ENCODE peak calls at places on chromosomes 11 and 22, in ten cellular contexts. F is bronchial epithelial cell, G is nephron progenitor cell, L is Caco-2, R is colonic mucosa, M is astrocyte of the spinal cord, S is cardiac fibroblast, I is thoracic aorta, C is left lung, H is stomach. Q is an unnamed sample.

GRCh38 chr11:105367129-105367528 is 227.6 kb upstream of the CARD18 start:
- DNase-seq in F (peak; percentile 66), G (no peak), L (no peak), R (no peak), M (no peak), S (no peak), I (no peak), C (no peak), H (no peak), Q (no peak)

GRCh38 chr11:97909544-97910394 is 1111.0 kb upstream of the CNTN5 start:
- DNase-seq in F (no peak), G (no peak), L (no peak), R (no peak), M (peak; percentile 69), S (peak; percentile 70), I (no peak), C (no peak), H (no peak), Q (no peak)

GRCh38 chr11:33967451-33967850 is 75.6 kb upstream of the LMO2 start:
- DNase-seq in F (no peak), G (no peak), L (no peak), R (no peak), M (no peak), S (no peak), I (no peak), C (no peak), H (no peak), Q (no peak)

GRCh38 chr22:41782751-41783150 is 17.7 kb upstream of the CCDC134 start:
- DNase-seq in F (no peak), G (no peak), L (no peak), R (no peak), M (no peak), S (no peak), I (no peak), C (no peak), H (no peak), Q (no peak)

GRCh38 chr22:19809741-19810140 is 44.9 kb downstream of the GNB1L start:
- DNase-seq in F (no peak), G (no peak), L (no peak), R (no peak), M (no peak), S (no peak), I (no peak), C (peak; percentile 10), H (no peak), Q (no peak)

GRCh38 chr22:33864723-33865130 is 55.5 kb downstream of the LARGE1 start:
- DNase-seq in F (no peak), G (no peak), L (no peak), R (no peak), M (no peak), S (peak; percentile 39), I (no peak), C (no peak), H (no peak), Q (no peak)

GRCh38 chr22:39931271-39931670 is 28.9 kb upstream of the TMA7B start:
- DNase-seq in F (no peak), G (no peak), L (no peak), R (no peak), M (no peak), S (no peak), I (no peak), C (no peak), H (no peak), Q (no peak)

GRCh38 chr11:1390603-1391164 is 950 bp downstream of the BRSK2 start:
- DNase-seq in F (no peak), G (peak; percentile 72), L (peak; percentile 77), R (no peak), M (no peak), S (no peak), I (no peak), C (no peak), H (no peak), Q (no peak)

GRCh38 chr11:130908770-130909625 is 7.3 kb downstream of the SNX19 start:
- DNase-seq in F (peak; percentile 78), G (no peak), L (no peak), R (no peak), M (peak; percentile 86), S (peak; percentile 81), I (no peak), C (no peak), H (no peak), Q (no peak)

GRCh38 chr11:89381094-89381493 is 110.1 kb downstream of the NOX4 start:
- DNase-seq in F (peak; percentile 99), G (no peak), L (no peak), R (no peak), M (peak; percentile 95), S (peak; percentile 91), I (peak; percentile 21), C (no peak), H (no peak), Q (no peak)

GRCh38 chr11:65388731-65389130 is 2.3 kb downstream of the FRMD8 start:
- DNase-seq in F (no peak), G (no peak), L (no peak), R (no peak), M (no peak), S (no peak), I (no peak), C (no peak), H (no peak), Q (no peak)

GRCh38 chr11:14773755-14774154 is 118.3 kb downstream of the CYP2R1 start:
- DNase-seq in F (no peak), G (no peak), L (peak; percentile 5), R (no peak), M (no peak), S (peak; percentile 30), I (no peak), C (no peak), H (no peak), Q (no peak)

GRCh38 chr11:111795333-111795985 is 29.3 kb upstream of the PPP2R1B start:
- DNase-seq in F (peak; percentile 11), G (no peak), L (no peak), R (no peak), M (peak; percentile 60), S (no peak), I (no peak), C (no peak), H (no peak), Q (no peak)

GRCh38 chr22:25028841-25029141 is 76.3 kb downstream of the KIAA1671 start:
- DNase-seq in F (no peak), G (no peak), L (no peak), R (no peak), M (no peak), S (no peak), I (no peak), C (no peak), H (no peak), Q (no peak)

GRCh38 chr22:38347944-38348750 is 30.9 kb upstream of the CSNK1E start:
- DNase-seq in F (peak; percentile 97), G (no peak), L (no peak), R (no peak), M (no peak), S (no peak), I (no peak), C (no peak), H (peak; percentile 17), Q (peak; percentile 64)

GRCh38 chr11:12288934-12289666 is 88.3 kb upstream of the PARVA start:
- DNase-seq in F (no peak), G (no peak), L (no peak), R (no peak), M (no peak), S (no peak), I (no peak), C (no peak), H (no peak), Q (no peak)
- TF ChIP-seq CTCF in F (no peak), G (peak; percentile 4), L (no peak), R (no peak), M (peak; percentile 14), S (peak; percentile 13), I (no peak), C (no peak), H (no peak), Q (peak; percentile 56)

GRCh38 chr11:18144243-18144642 is 11.9 kb downstream of the MRGPRX3 start:
- DNase-seq in F (peak; percentile 96), G (no peak), L (no peak), R (no peak), M (no peak), S (no peak), I (no peak), C (no peak), H (no peak), Q (no peak)

GRCh38 chr11:18145837-18146236 is 13.5 kb downstream of the MRGPRX3 start:
- DNase-seq in F (no peak), G (no peak), L (no peak), R (no peak), M (no peak), S (no peak), I (no peak), C (no peak), H (no peak), Q (no peak)

GRCh38 chr11:18140145-18140544 is 7.8 kb downstream of the MRGPRX3 start:
- DNase-seq in F (no peak), G (no peak), L (no peak), R (no peak), M (no peak), S (no peak), I (no peak), C (no peak), H (no peak), Q (no peak)

GRCh38 chr11:18145025-18145424 is 12.7 kb downstream of the MRGPRX3 start:
- DNase-seq in F (no peak), G (no peak), L (no peak), R (no peak), M (no peak), S (no peak), I (no peak), C (no peak), H (no peak), Q (no peak)
- TF ChIP-seq CTCF in F (no peak), G (peak; percentile 22), L (no peak), R (peak; percentile 11), M (peak; percentile 21), S (peak; percentile 34), I (no peak), C (no peak), H (no peak), Q (peak; percentile 68)

GRCh38 chr11:18171377-18172000 is 1.1 kb upstream of the MRGPRX4 start:
- DNase-seq in F (peak; percentile 31), G (peak; percentile 42), L (peak; percentile 54), R (no peak), M (no peak), S (peak; percentile 15), I (no peak), C (no peak), H (no peak), Q (no peak)
- TF ChIP-seq CTCF in F (peak; percentile 74), G (peak; percentile 69), L (peak; percentile 86), R (no peak), M (peak; percentile 55), S (peak; percentile 87), I (no peak), C (no peak), H (no peak), Q (peak; percentile 81)

DNA sequence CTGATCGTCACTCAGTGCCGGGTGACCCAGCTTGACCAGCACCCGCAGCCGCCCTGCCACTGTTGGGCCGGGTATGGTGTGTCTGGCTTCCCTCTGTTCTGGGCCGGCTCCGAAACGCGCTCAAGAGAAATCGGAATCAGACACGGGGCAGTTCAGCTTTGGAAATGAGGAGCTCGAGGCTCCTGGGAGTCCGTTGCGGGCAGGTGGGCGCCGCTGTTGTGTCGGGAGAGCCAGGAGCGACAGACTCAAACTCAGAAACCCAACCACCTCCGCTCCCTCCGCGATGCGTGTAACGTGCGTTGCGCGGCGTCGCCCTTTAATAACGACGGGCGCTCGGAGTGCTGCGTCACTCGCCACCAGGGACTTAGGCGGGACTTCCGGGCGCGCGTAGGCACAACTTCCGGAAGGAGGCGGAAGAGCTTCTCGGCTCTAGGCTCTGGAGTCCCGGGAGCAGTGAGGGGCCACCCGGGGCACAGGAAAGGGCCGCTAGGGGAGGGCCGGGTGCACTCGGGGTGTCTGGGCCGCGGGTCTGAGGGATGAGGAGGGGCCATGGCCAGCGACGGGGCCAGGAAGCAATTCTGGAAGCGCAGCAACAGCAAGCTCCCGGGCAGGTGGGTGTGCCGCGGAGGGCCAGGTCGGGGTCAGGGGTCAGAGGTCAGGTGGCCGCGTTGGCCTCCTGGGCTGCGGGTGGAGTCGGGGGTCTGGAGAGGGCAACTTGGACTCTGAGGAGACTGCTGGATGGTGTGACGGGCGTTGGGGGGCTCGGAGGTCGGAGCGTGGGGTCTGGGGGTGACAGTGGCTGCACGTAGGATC is at the start of gene TBC1D22A:
- DNase-seq in F (peak; percentile 79), G (peak; percentile 93), L (peak; percentile 93), R (peak; percentile 96), M (peak; percentile 94), S (peak; percentile 95), I (peak; percentile 73), C (peak; percentile 94), H (peak; percentile 96), Q (peak; percentile 97)
- TF ChIP-seq CTCF in F (no peak), G (no peak), L (no peak), R (no peak), M (no peak), S (no peak), I (peak; percentile 12), C (peak; percentile 24), H (peak; percentile 10), Q (no peak)

Q was measured in chondrocyte.